ENCODE peak calls at places on chromosomes 1 and 21, in five cellular contexts. T, Z, J, O and S are unnamed samples.

GRCh38 chr1:107935396-107936064 is 29.4 kb downstream of the VAV3 start:
- DNase-seq in T (no peak), Z (no peak), J (peak; percentile 53), O (peak; percentile 60), S (no peak)

GRCh38 chr1:157363660-157364140 is 188.6 kb downstream of the FCRL5 start:
- DNase-seq in T (peak; percentile 42), Z (peak; percentile 71), J (peak; percentile 72), O (peak; percentile 69), S (peak; percentile 76)

GRCh38 chr1:21022279-21023040 is 154.2 kb downstream of the EIF4G3 start:
- DNase-seq in T (peak; percentile 95), Z (no peak), J (peak; percentile 98), O (peak; percentile 97), S (no peak)

GRCh38 chr1:18109058-18109755 is 1.6 kb downstream of the IGSF21 start:
- DNase-seq in T (no peak), Z (peak; percentile 55), J (peak; percentile 24), O (no peak), S (peak; percentile 51)

GRCh38 chr1:75208862-75209261 is 74.7 kb downstream of the LHX8 start:
- DNase-seq in T (no peak), Z (no peak), J (no peak), O (no peak), S (no peak)

GRCh38 chr21:38244885-38245869 is 11.6 kb upstream of the KCNJ15 start:
- DNase-seq in T (no peak), Z (no peak), J (peak; percentile 98), O (peak; percentile 83), S (no peak)

GRCh38 chr1:65170511-65171142 is 22.6 kb downstream of the AK4 start:
- DNase-seq in T (no peak), Z (no peak), J (peak; percentile 38), O (peak; percentile 64), S (no peak)

GRCh38 chr1:154418898-154419619 is 13.9 kb downstream of the IL6R start:
- DNase-seq in T (no peak), Z (no peak), J (no peak), O (no peak), S (no peak)

GRCh38 chr21:34031835-34032370 is 41.5 kb upstream of the MRPS6 start:
- DNase-seq in T (no peak), Z (no peak), J (no peak), O (no peak), S (no peak)

GRCh38 chr1:202002447-202002846 is 7.9 kb upstream of the ELF3 start:
- DNase-seq in T (no peak), Z (no peak), J (no peak), O (no peak), S (no peak)

GRCh38 chr1:112267929-112268328 is 128.1 kb upstream of the CTTNBP2NL start:
- DNase-seq in T (no peak), Z (no peak), J (no peak), O (no peak), S (no peak)

GRCh38 chr1:9687876-9688582 is 36.5 kb downstream of the PIK3CD start:
- DNase-seq in T (no peak), Z (peak; percentile 62), J (peak; percentile 71), O (peak; percentile 32), S (peak; percentile 67)

GRCh38 chr21:37455504-37455911 is 88.9 kb downstream of the DYRK1A start:
- DNase-seq in T (no peak), Z (no peak), J (peak; percentile 41), O (no peak), S (no peak)

GRCh38 chr1:53689736-53690401 is 49.1 kb downstream of the GLIS1 start:
- DNase-seq in T (no peak), Z (no peak), J (no peak), O (no peak), S (no peak)

GRCh38 chr21:35294231-35294898 is 245.3 kb upstream of the RUNX1 start:
- DNase-seq in T (peak; percentile 86), Z (peak; percentile 21), J (peak; percentile 1), O (peak; percentile 50), S (peak; percentile 2)

GRCh38 chr1:202684716-202685115 is 25.5 kb downstream of the SYT2 start:
- DNase-seq in T (no peak), Z (no peak), J (no peak), O (no peak), S (no peak)

GRCh38 chr1:57411262-57411661 is 12.6 kb downstream of the DAB1 start:
- DNase-seq in T (no peak), Z (no peak), J (peak; percentile 22), O (peak; percentile 34), S (no peak)

GRCh38 chr1:153081736-153082135 is 10.3 kb upstream of the SPRR2B start:
- DNase-seq in T (no peak), Z (no peak), J (no peak), O (no peak), S (no peak)

GRCh38 chr1:211739671-211740411 is 64.4 kb upstream of the NEK2 start:
- DNase-seq in T (no peak), Z (no peak), J (no peak), O (no peak), S (no peak)

GRCh38 chr1:183218039-183218618 is 32.1 kb downstream of the LAMC2 start:
- DNase-seq in T (no peak), Z (no peak), J (no peak), O (no peak), S (no peak)

GRCh38 chr1:171507435-171507834 is 22.1 kb downstream of the PRRC2C start:
- DNase-seq in T (no peak), Z (no peak), J (no peak), O (no peak), S (no peak)

GRCh38 chr1:36467027-36467410 is 2.8 kb upstream of the MRPS15 start:
- DNase-seq in T (no peak), Z (no peak), J (no peak), O (no peak), S (no peak)

GRCh38 chr1:91803847-91804545 is 82.0 kb downstream of the TGFBR3 start:
- DNase-seq in T (no peak), Z (no peak), J (peak; percentile 40), O (peak; percentile 38), S (no peak)

GRCh38 chr1:23555949-23556640 is 3.2 kb downstream of the ID3 start:
- DNase-seq in T (peak; percentile 67), Z (peak; percentile 63), J (peak; percentile 90), O (peak; percentile 72), S (peak; percentile 97)

GRCh38 chr1:226984521-226985238 is 44.6 kb downstream of the COQ8A start:
- DNase-seq in T (no peak), Z (no peak), J (no peak), O (no peak), S (no peak)

GRCh38 chr1:67687198-67687545 is 2.2 kb downstream of the GADD45A start:
- DNase-seq in T (no peak), Z (no peak), J (peak; percentile 24), O (no peak), S (no peak)

GRCh38 chr1:178396789-178397188 is 100.0 kb downstream of the CLEC20A start:
- DNase-seq in T (no peak), Z (no peak), J (no peak), O (no peak), S (no peak)

GRCh38 chr1:215482079-215482478 is 85.0 kb upstream of the KCTD3 start:
- DNase-seq in T (no peak), Z (no peak), J (no peak), O (peak; percentile 92), S (no peak)

GRCh38 chr1:36829066-36829465 is 205.2 kb downstream of the GRIK3 start:
- DNase-seq in T (no peak), Z (no peak), J (peak; percentile 21), O (no peak), S (no peak)

GRCh38 chr1:25808481-25809244 is 8.7 kb downstream of the SELENON start:
- DNase-seq in T (no peak), Z (no peak), J (no peak), O (no peak), S (no peak)
- TF ChIP-seq EZH2 in T (no peak), Z (no peak), J (no peak), O (no peak), S (no peak)

GRCh38 chr21:39659070-39659815 is 46.5 kb downstream of the B3GALT5 start:
- DNase-seq in T (no peak), Z (no peak), J (no peak), O (no peak), S (no peak)

GRCh38 chr21:39661121-39661520 is 48.4 kb downstream of the B3GALT5 start:
- DNase-seq in T (no peak), Z (no peak), J (no peak), O (no peak), S (no peak)

GRCh38 chr21:39661740-39662139 is 49.0 kb downstream of the B3GALT5 start:
- DNase-seq in T (no peak), Z (no peak), J (no peak), O (no peak), S (no peak)

GRCh38 chr21:39660191-39660590 is 47.5 kb downstream of the B3GALT5 start:
- DNase-seq in T (no peak), Z (no peak), J (peak; percentile 30), O (peak; percentile 25), S (no peak)

GRCh38 chr21:39660596-39660995 is 47.9 kb downstream of the B3GALT5 start:
- DNase-seq in T (no peak), Z (peak; percentile 25), J (peak; percentile 73), O (peak; percentile 61), S (no peak)
- TF ChIP-seq EZH2phosphoT487 in T (no peak), Z (no peak), J (no peak), O (no peak), S (no peak)

DNA sequence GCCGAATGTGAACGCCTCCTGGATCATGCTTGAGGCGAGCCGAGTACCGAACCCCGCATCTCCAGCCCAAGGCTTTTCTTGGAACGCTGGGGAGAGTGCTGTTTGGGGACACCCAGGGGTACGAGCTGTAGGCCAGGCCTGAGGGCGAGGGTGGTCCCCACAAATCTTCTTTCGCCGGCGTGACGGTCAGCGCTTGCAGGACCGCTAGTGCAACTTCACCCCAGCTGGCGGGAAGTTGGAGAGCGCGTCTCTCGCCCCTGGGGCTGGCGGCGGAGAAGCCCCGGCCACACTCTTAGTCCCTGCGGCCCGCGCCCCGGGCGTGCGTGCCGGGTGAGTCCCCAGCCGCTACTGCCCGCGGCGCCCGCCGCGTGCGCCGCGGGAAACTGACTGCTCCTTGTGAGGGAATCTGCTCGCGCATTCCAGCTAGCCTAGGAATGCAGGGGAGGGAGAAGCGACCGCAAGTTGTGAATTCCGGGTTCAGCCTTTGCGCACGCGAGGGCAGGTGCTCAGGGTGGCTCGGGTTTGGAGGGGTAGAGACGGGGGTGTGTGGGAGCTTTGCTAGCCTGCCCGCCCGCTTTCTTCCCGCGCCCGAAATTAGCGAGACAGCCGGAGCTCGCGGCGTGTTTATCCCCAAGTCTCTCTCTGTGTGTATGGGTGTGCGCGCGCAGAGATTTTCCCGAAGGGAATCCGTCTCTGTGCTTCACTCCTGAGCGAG is 884 bp downstream of the LHX4 start:
- DNase-seq in T (no peak), Z (peak; percentile 88), J (peak; percentile 55), O (peak; percentile 31), S (peak; percentile 91)
- TF ChIP-seq EZH2 in T (no peak), Z (peak; percentile 72), J (no peak), O (no peak), S (peak; percentile 16)

DNA sequence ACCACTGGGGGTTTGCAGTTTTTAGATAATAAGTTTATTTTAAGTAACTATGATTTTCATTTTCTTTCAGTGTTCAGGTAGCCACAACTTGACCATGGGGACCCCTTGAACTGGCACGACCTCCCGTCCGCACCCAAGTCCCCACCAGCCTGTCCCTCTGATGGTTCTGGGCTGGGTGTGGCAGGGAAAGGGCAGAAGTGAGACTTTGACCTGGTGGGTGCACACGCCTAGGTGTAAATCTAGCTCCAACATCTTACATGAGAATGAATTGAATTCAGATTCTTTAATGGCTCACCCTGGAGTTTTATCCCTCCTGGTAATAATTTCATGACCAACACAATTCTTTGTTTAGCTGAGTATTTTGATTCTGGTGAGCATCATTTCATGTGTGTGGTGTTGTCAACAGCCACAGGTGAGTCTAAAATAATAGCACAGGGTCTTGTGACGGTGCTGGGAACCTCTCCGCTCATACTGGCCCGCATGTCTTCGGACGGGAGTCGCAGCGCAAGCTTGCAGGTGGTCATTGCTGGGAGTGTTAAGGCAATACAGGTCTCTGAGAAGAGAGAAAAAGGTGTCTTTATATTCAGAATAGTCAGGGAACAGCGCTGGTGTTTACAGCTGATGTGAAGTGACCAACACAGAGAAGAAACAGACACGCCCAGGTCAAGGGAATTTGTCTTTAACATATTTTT is 50.8 kb upstream of the POFUT2 start:
- DNase-seq in T (no peak), Z (no peak), J (no peak), O (no peak), S (no peak)
- TF ChIP-seq EZH2phosphoT487 in T (no peak), Z (no peak), J (no peak), O (no peak), S (no peak)